ENCODE peak calls at places on chromosomes 11 and 22, in five cellular contexts. One of them, this sample, is unnamed.

GRCh38 chr11:108364159-108364558 is 103.2 kb downstream of the C11orf65 start:
- DNase-seq in fibroblast of the aortic adventitia: peak; percentile 20
- DNase-seq in cardiac muscle cell: no peak
- DNase-seq in cardiac fibroblast: peak; percentile 14
- DNase-seq in fibroblast of villous mesenchyme: peak; percentile 14
- DNase-seq in this sample: peak; percentile 15

GRCh38 chr11:45982656-45983470 is 60.4 kb downstream of the LARGE2 start:
- DNase-seq in fibroblast of the aortic adventitia: peak; percentile 82
- DNase-seq in cardiac muscle cell: peak; percentile 54
- DNase-seq in cardiac fibroblast: peak; percentile 89
- DNase-seq in fibroblast of villous mesenchyme: peak; percentile 80
- DNase-seq in this sample: peak; percentile 88

GRCh38 chr11:73875840-73876239 is 806 bp downstream of the COA4 start:
- DNase-seq in fibroblast of the aortic adventitia: no peak
- DNase-seq in cardiac muscle cell: no peak
- DNase-seq in cardiac fibroblast: no peak
- DNase-seq in fibroblast of villous mesenchyme: no peak
- DNase-seq in this sample: peak; percentile 32

GRCh38 chr11:20621679-20622078 is 22.3 kb downstream of the SLC6A5 start:
- DNase-seq in fibroblast of the aortic adventitia: no peak
- DNase-seq in cardiac muscle cell: no peak
- DNase-seq in cardiac fibroblast: no peak
- DNase-seq in fibroblast of villous mesenchyme: no peak
- DNase-seq in this sample: no peak

GRCh38 chr11:61776561-61777075 is 15.8 kb downstream of the TMEM258 start:
- DNase-seq in fibroblast of the aortic adventitia: peak; percentile 69
- DNase-seq in cardiac muscle cell: peak; percentile 71
- DNase-seq in cardiac fibroblast: peak; percentile 80
- DNase-seq in fibroblast of villous mesenchyme: peak; percentile 75
- DNase-seq in this sample: peak; percentile 59

GRCh38 chr11:112806876-112807275 is 154.3 kb upstream of the NCAM1 start:
- DNase-seq in fibroblast of the aortic adventitia: no peak
- DNase-seq in cardiac muscle cell: peak; percentile 27
- DNase-seq in cardiac fibroblast: no peak
- DNase-seq in fibroblast of villous mesenchyme: no peak
- DNase-seq in this sample: no peak

GRCh38 chr22:38456841-38457699 is 2.1 kb upstream of the KCNJ4 start:
- DNase-seq in fibroblast of the aortic adventitia: no peak
- DNase-seq in cardiac muscle cell: no peak
- DNase-seq in cardiac fibroblast: no peak
- DNase-seq in fibroblast of villous mesenchyme: no peak
- DNase-seq in this sample: no peak

GRCh38 chr11:27720277-27720830 is 20.1 kb upstream of the BDNF start:
- DNase-seq in fibroblast of the aortic adventitia: peak; percentile 69
- DNase-seq in cardiac muscle cell: peak; percentile 89
- DNase-seq in cardiac fibroblast: peak; percentile 67
- DNase-seq in fibroblast of villous mesenchyme: peak; percentile 69
- DNase-seq in this sample: no peak

GRCh38 chr11:107707807-107708206 is 4.0 kb downstream of the SLN start:
- DNase-seq in fibroblast of the aortic adventitia: no peak
- DNase-seq in cardiac muscle cell: no peak
- DNase-seq in cardiac fibroblast: no peak
- DNase-seq in fibroblast of villous mesenchyme: no peak
- DNase-seq in this sample: no peak

GRCh38 chr22:44338183-44338812 is 25.5 kb upstream of the SHISAL1 start:
- DNase-seq in fibroblast of the aortic adventitia: no peak
- DNase-seq in cardiac muscle cell: no peak
- DNase-seq in cardiac fibroblast: no peak
- DNase-seq in fibroblast of villous mesenchyme: no peak
- DNase-seq in this sample: no peak

GRCh38 chr11:60915250-60915914 is 1.4 kb downstream of the TMEM109 start:
- DNase-seq in fibroblast of the aortic adventitia: peak; percentile 71
- DNase-seq in cardiac muscle cell: peak; percentile 64
- DNase-seq in cardiac fibroblast: peak; percentile 75
- DNase-seq in fibroblast of villous mesenchyme: peak; percentile 48
- DNase-seq in this sample: peak; percentile 64

GRCh38 chr11:33195391-33196190 is 34.3 kb upstream of the CSTF3 start:
- DNase-seq in fibroblast of the aortic adventitia: no peak
- DNase-seq in cardiac muscle cell: no peak
- DNase-seq in cardiac fibroblast: peak; percentile 43
- DNase-seq in fibroblast of villous mesenchyme: peak; percentile 44
- DNase-seq in this sample: peak; percentile 31

GRCh38 chr22:27667121-27667843 is 134.3 kb downstream of the MN1 start:
- DNase-seq in fibroblast of the aortic adventitia: peak; percentile 58
- DNase-seq in cardiac muscle cell: peak; percentile 74
- DNase-seq in cardiac fibroblast: no peak
- DNase-seq in fibroblast of villous mesenchyme: no peak
- DNase-seq in this sample: no peak

GRCh38 chr11:112113539-112114457 is 27.1 kb downstream of the SDHD start:
- DNase-seq in fibroblast of the aortic adventitia: peak; percentile 76
- DNase-seq in cardiac muscle cell: peak; percentile 76
- DNase-seq in cardiac fibroblast: peak; percentile 79
- DNase-seq in fibroblast of villous mesenchyme: peak; percentile 71
- DNase-seq in this sample: peak; percentile 73

GRCh38 chr11:2664331-2664730 is 35.5 kb downstream of the KCNQ1OT1 start:
- DNase-seq in fibroblast of the aortic adventitia: no peak
- DNase-seq in cardiac muscle cell: no peak
- DNase-seq in cardiac fibroblast: no peak
- DNase-seq in fibroblast of villous mesenchyme: no peak
- DNase-seq in this sample: no peak

GRCh38 chr22:38788016-38788415 is 5.9 kb downstream of the DNAL4 start:
- DNase-seq in fibroblast of the aortic adventitia: peak; percentile 52
- DNase-seq in cardiac muscle cell: no peak
- DNase-seq in cardiac fibroblast: peak; percentile 83
- DNase-seq in fibroblast of villous mesenchyme: peak; percentile 62
- DNase-seq in this sample: peak; percentile 36

GRCh38 chr22:49209452-49210195 is 618.0 kb downstream of the BRD1 start:
- DNase-seq in fibroblast of the aortic adventitia: no peak
- DNase-seq in cardiac muscle cell: no peak
- DNase-seq in cardiac fibroblast: no peak
- DNase-seq in fibroblast of villous mesenchyme: no peak
- DNase-seq in this sample: no peak

GRCh38 chr11:110986016-110986415 is 259.5 kb upstream of the POU2AF2 start:
- DNase-seq in fibroblast of the aortic adventitia: no peak
- DNase-seq in cardiac muscle cell: no peak
- DNase-seq in cardiac fibroblast: no peak
- DNase-seq in fibroblast of villous mesenchyme: no peak
- DNase-seq in this sample: no peak

GRCh38 chr11:17610402-17610894 is 63.4 kb downstream of the OTOG start:
- DNase-seq in fibroblast of the aortic adventitia: no peak
- DNase-seq in cardiac muscle cell: no peak
- DNase-seq in cardiac fibroblast: no peak
- DNase-seq in fibroblast of villous mesenchyme: no peak
- DNase-seq in this sample: no peak

GRCh38 chr11:47986742-47987141 is 6.4 kb downstream of the PTPRJ start:
- DNase-seq in fibroblast of the aortic adventitia: no peak
- DNase-seq in cardiac muscle cell: no peak
- DNase-seq in cardiac fibroblast: no peak
- DNase-seq in fibroblast of villous mesenchyme: no peak
- DNase-seq in this sample: peak; percentile 37

GRCh38 chr11:131504199-131504949 is 134.0 kb downstream of the NTM start:
- DNase-seq in fibroblast of the aortic adventitia: no peak
- DNase-seq in cardiac muscle cell: peak; percentile 53
- DNase-seq in cardiac fibroblast: no peak
- DNase-seq in fibroblast of villous mesenchyme: no peak
- DNase-seq in this sample: no peak

GRCh38 chr22:49111085-49111484 is 716.6 kb downstream of the BRD1 start:
- DNase-seq in fibroblast of the aortic adventitia: no peak
- DNase-seq in cardiac muscle cell: no peak
- DNase-seq in cardiac fibroblast: no peak
- DNase-seq in fibroblast of villous mesenchyme: no peak
- DNase-seq in this sample: no peak

GRCh38 chr11:69842746-69843528 is 23.7 kb upstream of the FGF3 start:
- DNase-seq in fibroblast of the aortic adventitia: no peak
- DNase-seq in cardiac muscle cell: no peak
- DNase-seq in cardiac fibroblast: no peak
- DNase-seq in fibroblast of villous mesenchyme: no peak
- DNase-seq in this sample: no peak

GRCh38 chr11:70594031-70594430 is 195.7 kb downstream of the CTTN start:
- DNase-seq in fibroblast of the aortic adventitia: no peak
- DNase-seq in cardiac muscle cell: no peak
- DNase-seq in cardiac fibroblast: no peak
- DNase-seq in fibroblast of villous mesenchyme: no peak
- DNase-seq in this sample: no peak

GRCh38 chr11:107789767-107790166 is 68.8 kb downstream of the SLC35F2 start:
- DNase-seq in fibroblast of the aortic adventitia: no peak
- DNase-seq in cardiac muscle cell: no peak
- DNase-seq in cardiac fibroblast: no peak
- DNase-seq in fibroblast of villous mesenchyme: no peak
- DNase-seq in this sample: no peak

GRCh38 chr11:61954106-61955030 is 4.2 kb downstream of the BEST1 start:
- DNase-seq in fibroblast of the aortic adventitia: no peak
- DNase-seq in cardiac muscle cell: no peak
- DNase-seq in cardiac fibroblast: no peak
- DNase-seq in fibroblast of villous mesenchyme: no peak
- DNase-seq in this sample: peak; percentile 64

GRCh38 chr11:71282581-71283351 is 30.4 kb upstream of the SHANK2 start:
- DNase-seq in fibroblast of the aortic adventitia: no peak
- DNase-seq in cardiac muscle cell: no peak
- DNase-seq in cardiac fibroblast: no peak
- DNase-seq in fibroblast of villous mesenchyme: no peak
- DNase-seq in this sample: no peak

GRCh38 chr11:84319853-84320252 is 1033.7 kb upstream of the CCDC90B start:
- DNase-seq in fibroblast of the aortic adventitia: no peak
- DNase-seq in cardiac muscle cell: no peak
- DNase-seq in cardiac fibroblast: no peak
- DNase-seq in fibroblast of villous mesenchyme: no peak
- DNase-seq in this sample: no peak

GRCh38 chr11:34329876-34330275 is 27.9 kb downstream of the ABTB2 start:
- DNase-seq in fibroblast of the aortic adventitia: no peak
- DNase-seq in cardiac muscle cell: no peak
- DNase-seq in cardiac fibroblast: no peak
- DNase-seq in fibroblast of villous mesenchyme: no peak
- DNase-seq in this sample: no peak

GRCh38 chr11:68264244-68264643 is 7.5 kb downstream of the C11orf24 start:
- DNase-seq in fibroblast of the aortic adventitia: no peak
- DNase-seq in cardiac muscle cell: no peak
- DNase-seq in cardiac fibroblast: no peak
- DNase-seq in fibroblast of villous mesenchyme: no peak
- DNase-seq in this sample: no peak

GRCh38 chr11:133900176-133901105 is 55.1 kb upstream of the SPATA19 start:
- DNase-seq in fibroblast of the aortic adventitia: no peak
- DNase-seq in cardiac muscle cell: no peak
- DNase-seq in cardiac fibroblast: no peak
- DNase-seq in fibroblast of villous mesenchyme: no peak
- DNase-seq in this sample: no peak

GRCh38 chr11:101127348-101127698 is 2.3 kb downstream of the PGR start:
- DNase-seq in fibroblast of the aortic adventitia: no peak
- DNase-seq in cardiac muscle cell: peak; percentile 22
- DNase-seq in cardiac fibroblast: no peak
- DNase-seq in fibroblast of villous mesenchyme: peak; percentile 17
- DNase-seq in this sample: no peak

GRCh38 chr11:91872216-91872615 is 352.4 kb upstream of the FAT3 start:
- DNase-seq in fibroblast of the aortic adventitia: no peak
- DNase-seq in cardiac muscle cell: peak; percentile 79
- DNase-seq in cardiac fibroblast: no peak
- DNase-seq in fibroblast of villous mesenchyme: no peak
- DNase-seq in this sample: no peak

GRCh38 chr11:75264971-75265370 is 24.4 kb downstream of the TPBGL start:
- DNase-seq in fibroblast of the aortic adventitia: no peak
- DNase-seq in cardiac muscle cell: no peak
- DNase-seq in cardiac fibroblast: no peak
- DNase-seq in fibroblast of villous mesenchyme: no peak
- DNase-seq in this sample: no peak
- TF ChIP-seq CTCF in fibroblast of the aortic adventitia: no peak
- TF ChIP-seq CTCF in cardiac muscle cell: no peak
- TF ChIP-seq CTCF in cardiac fibroblast: no peak
- TF ChIP-seq CTCF in fibroblast of villous mesenchyme: no peak
- TF ChIP-seq CTCF in this sample: no peak

GRCh38 chr11:128904303-128904871 is 13.2 kb downstream of the KCNJ5 start:
- DNase-seq in fibroblast of the aortic adventitia: no peak
- DNase-seq in cardiac muscle cell: no peak
- DNase-seq in cardiac fibroblast: no peak
- DNase-seq in fibroblast of villous mesenchyme: no peak
- DNase-seq in this sample: no peak
- H3K4me3 ChIP-seq in fibroblast of the aortic adventitia: no peak overlapping the region
- H3K4me3 ChIP-seq in cardiac muscle cell: no peak overlapping the region
- H3K4me3 ChIP-seq in cardiac fibroblast: no peak overlapping the region
- H3K4me3 ChIP-seq in fibroblast of villous mesenchyme: no peak overlapping the region
- H3K4me3 ChIP-seq in this sample: peak overlapping the region; percentile 51

GRCh38 chr11:122910775-122911174 is 28.2 kb downstream of the JHY start:
- DNase-seq in fibroblast of the aortic adventitia: peak; percentile 67
- DNase-seq in cardiac muscle cell: peak; percentile 28
- DNase-seq in cardiac fibroblast: peak; percentile 52
- DNase-seq in fibroblast of villous mesenchyme: peak; percentile 48
- DNase-seq in this sample: peak; percentile 57
- TF ChIP-seq CTCF in fibroblast of the aortic adventitia: peak; percentile 50
- TF ChIP-seq CTCF in cardiac muscle cell: peak; percentile 38
- TF ChIP-seq CTCF in cardiac fibroblast: peak; percentile 25
- TF ChIP-seq CTCF in fibroblast of villous mesenchyme: peak; percentile 38
- TF ChIP-seq CTCF in this sample: no peak

GRCh38 chr11:57276857-57277505 is 39.9 kb upstream of the APLNR start:
- DNase-seq in fibroblast of the aortic adventitia: peak; percentile 65
- DNase-seq in cardiac muscle cell: no peak
- DNase-seq in cardiac fibroblast: peak; percentile 60
- DNase-seq in fibroblast of villous mesenchyme: peak; percentile 61
- DNase-seq in this sample: no peak
- H3K4me3 ChIP-seq in fibroblast of the aortic adventitia: no peak overlapping the region
- H3K4me3 ChIP-seq in cardiac muscle cell: no peak overlapping the region
- H3K4me3 ChIP-seq in cardiac fibroblast: no peak overlapping the region
- H3K4me3 ChIP-seq in fibroblast of villous mesenchyme: no peak overlapping the region
- H3K4me3 ChIP-seq in this sample: no peak overlapping the region

GRCh38 chr11:11895672-11896071 is 53.9 kb downstream of the USP47 start:
- DNase-seq in fibroblast of the aortic adventitia: peak; percentile 31
- DNase-seq in cardiac muscle cell: no peak
- DNase-seq in cardiac fibroblast: peak; percentile 35
- DNase-seq in fibroblast of villous mesenchyme: no peak
- DNase-seq in this sample: no peak
- TF ChIP-seq CTCF in fibroblast of the aortic adventitia: peak; percentile 34
- TF ChIP-seq CTCF in cardiac muscle cell: peak; percentile 15
- TF ChIP-seq CTCF in cardiac fibroblast: no peak
- TF ChIP-seq CTCF in fibroblast of villous mesenchyme: peak; percentile 19
- TF ChIP-seq CTCF in this sample: peak; percentile 28

GRCh38 chr22:20017622-20017958 is 967 bp upstream of the ARVCF start:
- DNase-seq in fibroblast of the aortic adventitia: no peak
- DNase-seq in cardiac muscle cell: no peak
- DNase-seq in cardiac fibroblast: no peak
- DNase-seq in fibroblast of villous mesenchyme: no peak
- DNase-seq in this sample: no peak

GRCh38 chr22:20021196-20022181 is 579 bp downstream of the TANGO2 start:
- DNase-seq in fibroblast of the aortic adventitia: peak; percentile 69
- DNase-seq in cardiac muscle cell: peak; percentile 45
- DNase-seq in cardiac fibroblast: peak; percentile 40
- DNase-seq in fibroblast of villous mesenchyme: peak; percentile 33
- DNase-seq in this sample: peak; percentile 59

GRCh38 chr22:20020533-20021195 is at the start of gene TANGO2:
- DNase-seq in fibroblast of the aortic adventitia: peak; percentile 82
- DNase-seq in cardiac muscle cell: peak; percentile 96
- DNase-seq in cardiac fibroblast: peak; percentile 84
- DNase-seq in fibroblast of villous mesenchyme: peak; percentile 90
- DNase-seq in this sample: peak; percentile 97

GRCh38 chr22:20018001-20018400 is 1.4 kb upstream of the ARVCF start:
- DNase-seq in fibroblast of the aortic adventitia: no peak
- DNase-seq in cardiac muscle cell: no peak
- DNase-seq in cardiac fibroblast: no peak
- DNase-seq in fibroblast of villous mesenchyme: no peak
- DNase-seq in this sample: no peak

GRCh38 chr22:20019661-20020532 is 1.0 kb upstream of the TANGO2 start:
- DNase-seq in fibroblast of the aortic adventitia: no peak
- DNase-seq in cardiac muscle cell: no peak
- DNase-seq in cardiac fibroblast: no peak
- DNase-seq in fibroblast of villous mesenchyme: no peak
- DNase-seq in this sample: no peak
- H3K4me3 ChIP-seq in fibroblast of the aortic adventitia: peak overlapping the region; percentile 73
- H3K4me3 ChIP-seq in cardiac muscle cell: no peak overlapping the region
- H3K4me3 ChIP-seq in cardiac fibroblast: peak overlapping the region; percentile 54
- H3K4me3 ChIP-seq in fibroblast of villous mesenchyme: peak overlapping the region; percentile 55
- H3K4me3 ChIP-seq in this sample: peak overlapping the region; percentile 68